ENCODE peak calls at places on chromosomes 5 and 9, in ten cellular contexts. One of them, this sample, is unnamed.

GRCh38 chr9:33166263-33167083 is 663 bp downstream of the B4GALT1 start:
- DNase-seq in stomach: peak
- DNase-seq in breast epithelium: peak
- DNase-seq in HCT116: no peak
- DNase-seq in transverse colon: peak
- DNase-seq in H1: no peak
- DNase-seq in upper lobe of left lung: peak
- DNase-seq in SK-N-SH: peak
- DNase-seq in K562: peak
- DNase-seq in SK-N-MC: no peak
- DNase-seq in this sample: no peak

GRCh38 chr5:24067208-24067607 is 559.8 kb downstream of the PRDM9 start:
- DNase-seq in stomach: no peak
- DNase-seq in breast epithelium: no peak
- DNase-seq in HCT116: no peak
- DNase-seq in transverse colon: no peak
- DNase-seq in H1: no peak
- DNase-seq in upper lobe of left lung: no peak
- DNase-seq in SK-N-SH: no peak
- DNase-seq in K562: no peak
- DNase-seq in SK-N-MC: no peak
- DNase-seq in this sample: no peak

GRCh38 chr5:94181940-94182339 is 436.5 kb downstream of the KIAA0825 start:
- DNase-seq in stomach: no peak
- DNase-seq in breast epithelium: no peak
- DNase-seq in HCT116: peak
- DNase-seq in transverse colon: no peak
- DNase-seq in H1: no peak
- DNase-seq in upper lobe of left lung: no peak
- DNase-seq in SK-N-SH: no peak
- DNase-seq in K562: no peak
- DNase-seq in SK-N-MC: no peak
- DNase-seq in this sample: no peak

GRCh38 chr5:129155876-129156275 is 61.3 kb downstream of the ISOC1 start:
- DNase-seq in stomach: no peak
- DNase-seq in breast epithelium: no peak
- DNase-seq in HCT116: no peak
- DNase-seq in transverse colon: no peak
- DNase-seq in H1: no peak
- DNase-seq in upper lobe of left lung: no peak
- DNase-seq in SK-N-SH: no peak
- DNase-seq in K562: no peak
- DNase-seq in SK-N-MC: no peak
- DNase-seq in this sample: no peak

GRCh38 chr5:73818357-73818756 is 192.4 kb downstream of the ARHGEF28 start:
- DNase-seq in stomach: no peak
- DNase-seq in breast epithelium: no peak
- DNase-seq in HCT116: no peak
- DNase-seq in transverse colon: no peak
- DNase-seq in H1: no peak
- DNase-seq in upper lobe of left lung: no peak
- DNase-seq in SK-N-SH: no peak
- DNase-seq in K562: no peak
- DNase-seq in SK-N-MC: no peak
- DNase-seq in this sample: no peak

GRCh38 chr9:16401720-16402119 is 468.8 kb downstream of the BNC2 start:
- DNase-seq in stomach: no peak
- DNase-seq in breast epithelium: no peak
- DNase-seq in HCT116: no peak
- DNase-seq in transverse colon: no peak
- DNase-seq in H1: no peak
- DNase-seq in upper lobe of left lung: no peak
- DNase-seq in SK-N-SH: no peak
- DNase-seq in K562: no peak
- DNase-seq in SK-N-MC: peak
- DNase-seq in this sample: no peak

GRCh38 chr9:106886111-106887046 is 23.4 kb downstream of the ZNF462 start:
- DNase-seq in stomach: no peak
- DNase-seq in breast epithelium: no peak
- DNase-seq in HCT116: no peak
- DNase-seq in transverse colon: no peak
- DNase-seq in H1: no peak
- DNase-seq in upper lobe of left lung: no peak
- DNase-seq in SK-N-SH: no peak
- DNase-seq in K562: no peak
- DNase-seq in SK-N-MC: no peak
- DNase-seq in this sample: no peak

GRCh38 chr5:38509185-38509584 is 47.3 kb downstream of the LIFR start:
- DNase-seq in stomach: no peak
- DNase-seq in breast epithelium: no peak
- DNase-seq in HCT116: no peak
- DNase-seq in transverse colon: no peak
- DNase-seq in H1: no peak
- DNase-seq in upper lobe of left lung: no peak
- DNase-seq in SK-N-SH: no peak
- DNase-seq in K562: no peak
- DNase-seq in SK-N-MC: no peak
- DNase-seq in this sample: no peak

GRCh38 chr5:136080483-136081180 is 51.8 kb downstream of the TGFBI start:
- DNase-seq in stomach: peak
- DNase-seq in breast epithelium: peak
- DNase-seq in HCT116: peak
- DNase-seq in transverse colon: peak
- DNase-seq in H1: peak
- DNase-seq in upper lobe of left lung: peak
- DNase-seq in SK-N-SH: no peak
- DNase-seq in K562: peak
- DNase-seq in SK-N-MC: no peak
- DNase-seq in this sample: peak

DNA sequence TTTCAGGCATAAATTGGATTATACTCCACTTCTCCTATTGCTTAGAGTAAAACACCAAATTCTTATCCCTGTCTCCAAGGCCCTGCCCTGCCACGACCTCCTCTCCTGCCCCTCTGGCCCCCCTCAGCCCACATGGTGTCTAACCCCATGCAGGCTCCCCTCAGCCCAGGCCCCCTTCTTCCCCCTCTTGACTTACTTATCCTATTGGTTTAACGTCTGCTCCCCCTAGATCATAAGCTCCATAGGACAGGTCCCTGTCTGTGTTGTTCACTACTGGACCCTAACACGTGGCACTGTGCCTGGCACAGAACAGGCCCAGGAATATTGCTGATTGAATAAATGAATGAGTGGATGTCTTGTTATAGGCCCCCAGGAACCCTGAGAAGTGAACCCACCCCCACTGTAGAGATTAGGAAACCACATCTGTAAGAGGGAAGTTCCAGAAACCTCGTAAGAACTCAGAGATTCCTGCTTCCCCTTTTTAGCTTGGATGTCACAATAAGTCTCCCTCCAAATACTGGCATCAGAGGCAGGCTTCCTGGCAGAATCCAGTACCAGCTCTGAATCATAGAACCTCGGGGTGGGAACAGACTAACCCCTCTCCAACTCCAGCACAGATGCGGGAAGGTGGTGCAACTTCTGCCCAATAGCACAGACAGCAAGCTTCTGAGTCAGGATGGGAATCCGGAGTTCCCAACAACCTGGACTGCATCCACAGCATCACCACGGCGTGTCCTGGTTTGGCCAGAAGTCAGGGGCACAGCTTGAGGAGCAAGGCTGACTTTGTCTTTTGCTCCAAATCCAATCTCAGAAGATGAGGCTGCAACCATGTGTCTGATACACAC is 31.5 kb downstream of the HRH2 start:
- DNase-seq in stomach: no peak
- DNase-seq in breast epithelium: no peak
- DNase-seq in HCT116: no peak
- DNase-seq in transverse colon: peak
- DNase-seq in H1: no peak
- DNase-seq in upper lobe of left lung: peak
- DNase-seq in SK-N-SH: no peak
- DNase-seq in K562: no peak
- DNase-seq in SK-N-MC: no peak
- DNase-seq in this sample: no peak
- TF ChIP-seq POLR2AphosphoS5 in stomach: peak
- TF ChIP-seq POLR2AphosphoS5 in breast epithelium: no peak
- TF ChIP-seq POLR2AphosphoS5 in HCT116: no peak
- TF ChIP-seq POLR2AphosphoS5 in transverse colon: no peak
- TF ChIP-seq POLR2AphosphoS5 in H1: no peak
- TF ChIP-seq POLR2AphosphoS5 in upper lobe of left lung: peak
- TF ChIP-seq POLR2AphosphoS5 in SK-N-SH: no peak
- TF ChIP-seq POLR2AphosphoS5 in K562: no peak
- TF ChIP-seq POLR2AphosphoS5 in SK-N-MC: no peak
- TF ChIP-seq POLR2AphosphoS5 in this sample: no peak

DNA sequence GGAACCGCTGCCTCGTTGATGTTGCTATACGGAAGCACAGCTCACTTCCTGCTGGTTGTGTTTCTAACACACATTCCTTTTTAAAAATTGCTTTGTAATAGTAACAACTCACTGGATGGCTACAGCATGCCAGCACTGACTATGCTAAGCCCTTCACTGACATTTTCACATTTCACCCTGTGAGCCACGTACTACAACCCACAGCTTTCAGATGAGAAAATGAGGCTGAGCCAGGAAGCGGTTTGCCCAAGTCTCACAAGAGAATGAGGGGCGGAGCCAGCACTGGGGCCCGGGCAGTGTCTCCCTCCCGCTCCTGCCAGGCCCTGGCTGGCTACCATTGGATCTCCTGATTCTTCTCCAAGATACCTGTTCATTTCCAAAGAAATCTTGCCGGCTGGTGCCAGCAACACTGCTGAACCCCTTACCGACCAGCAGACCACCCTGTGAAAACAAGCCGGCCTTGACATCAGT is 38.3 kb downstream of the FAM78A start:
- DNase-seq in stomach: peak
- DNase-seq in breast epithelium: peak
- DNase-seq in HCT116: no peak
- DNase-seq in transverse colon: peak
- DNase-seq in H1: no peak
- DNase-seq in upper lobe of left lung: peak
- DNase-seq in SK-N-SH: no peak
- DNase-seq in K562: no peak
- DNase-seq in SK-N-MC: no peak
- DNase-seq in this sample: peak
- TF ChIP-seq POLR2AphosphoS5 in stomach: no peak
- TF ChIP-seq POLR2AphosphoS5 in breast epithelium: no peak
- TF ChIP-seq POLR2AphosphoS5 in HCT116: no peak
- TF ChIP-seq POLR2AphosphoS5 in transverse colon: no peak
- TF ChIP-seq POLR2AphosphoS5 in H1: no peak
- TF ChIP-seq POLR2AphosphoS5 in upper lobe of left lung: peak
- TF ChIP-seq POLR2AphosphoS5 in SK-N-SH: no peak
- TF ChIP-seq POLR2AphosphoS5 in K562: no peak
- TF ChIP-seq POLR2AphosphoS5 in SK-N-MC: no peak
- TF ChIP-seq POLR2AphosphoS5 in this sample: peak

GRCh38 chr5:150082364-150082763 is 4.0 kb downstream of the CSF1R start:
- DNase-seq in stomach: peak
- DNase-seq in breast epithelium: no peak
- DNase-seq in HCT116: no peak
- DNase-seq in transverse colon: no peak
- DNase-seq in H1: no peak
- DNase-seq in upper lobe of left lung: no peak
- DNase-seq in SK-N-SH: no peak
- DNase-seq in K562: no peak
- DNase-seq in SK-N-MC: no peak
- DNase-seq in this sample: no peak
- TF ChIP-seq POLR2AphosphoS5 in stomach: no peak
- TF ChIP-seq POLR2AphosphoS5 in breast epithelium: no peak
- TF ChIP-seq POLR2AphosphoS5 in HCT116: no peak
- TF ChIP-seq POLR2AphosphoS5 in transverse colon: no peak
- TF ChIP-seq POLR2AphosphoS5 in H1: no peak
- TF ChIP-seq POLR2AphosphoS5 in upper lobe of left lung: no peak
- TF ChIP-seq POLR2AphosphoS5 in SK-N-SH: no peak
- TF ChIP-seq POLR2AphosphoS5 in K562: no peak
- TF ChIP-seq POLR2AphosphoS5 in SK-N-MC: no peak
- TF ChIP-seq POLR2AphosphoS5 in this sample: no peak

DNA sequence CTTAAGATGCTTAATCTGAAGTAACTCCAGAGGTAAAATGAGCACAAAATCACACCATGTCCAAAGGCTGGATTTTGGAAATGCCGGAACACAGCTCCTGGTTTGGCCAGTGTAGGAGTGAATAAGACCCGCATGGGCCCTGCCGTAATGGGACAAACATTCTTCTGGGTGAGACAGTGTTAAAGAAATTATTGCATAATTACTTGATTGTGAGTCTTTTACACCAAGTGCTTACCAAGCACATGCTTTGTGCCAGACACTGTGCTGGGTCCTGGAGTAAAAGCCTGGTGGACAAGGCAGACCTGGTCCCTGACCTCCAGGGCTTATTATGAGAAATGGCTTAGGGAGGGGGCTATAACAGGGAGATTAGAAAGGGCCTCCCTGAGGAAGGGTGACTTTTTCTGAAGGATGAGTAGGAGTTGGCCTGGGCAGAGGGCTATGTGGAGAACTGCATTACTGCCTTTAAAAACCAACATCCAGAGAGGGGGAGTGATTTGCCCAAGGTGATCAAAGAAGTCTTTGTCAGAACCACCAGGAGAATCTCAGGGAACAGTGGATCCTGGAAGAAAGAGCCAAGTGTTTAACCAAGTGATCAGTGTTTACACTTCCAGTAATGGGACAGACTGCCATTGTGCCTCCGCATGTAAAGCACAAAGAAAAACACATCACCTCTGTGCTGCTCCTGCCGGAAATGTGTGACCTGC is 3.5 kb downstream of the PDE6A start:
- DNase-seq in stomach: no peak
- DNase-seq in breast epithelium: peak
- DNase-seq in HCT116: no peak
- DNase-seq in transverse colon: no peak
- DNase-seq in H1: no peak
- DNase-seq in upper lobe of left lung: no peak
- DNase-seq in SK-N-SH: no peak
- DNase-seq in K562: no peak
- DNase-seq in SK-N-MC: no peak
- DNase-seq in this sample: no peak
- TF ChIP-seq POLR2AphosphoS5 in stomach: no peak
- TF ChIP-seq POLR2AphosphoS5 in breast epithelium: no peak
- TF ChIP-seq POLR2AphosphoS5 in HCT116: no peak
- TF ChIP-seq POLR2AphosphoS5 in transverse colon: no peak
- TF ChIP-seq POLR2AphosphoS5 in H1: no peak
- TF ChIP-seq POLR2AphosphoS5 in upper lobe of left lung: no peak
- TF ChIP-seq POLR2AphosphoS5 in SK-N-SH: no peak
- TF ChIP-seq POLR2AphosphoS5 in K562: no peak
- TF ChIP-seq POLR2AphosphoS5 in SK-N-MC: no peak
- TF ChIP-seq POLR2AphosphoS5 in this sample: no peak

GRCh38 chr9:94945191-94946144 is 219.0 kb downstream of the AOPEP start:
- DNase-seq in stomach: no peak
- DNase-seq in breast epithelium: no peak
- DNase-seq in HCT116: no peak
- DNase-seq in transverse colon: peak
- DNase-seq in H1: no peak
- DNase-seq in upper lobe of left lung: no peak
- DNase-seq in SK-N-SH: no peak
- DNase-seq in K562: no peak
- DNase-seq in SK-N-MC: no peak
- DNase-seq in this sample: no peak
- TF ChIP-seq POLR2AphosphoS5 in stomach: peak
- TF ChIP-seq POLR2AphosphoS5 in breast epithelium: peak
- TF ChIP-seq POLR2AphosphoS5 in HCT116: no peak
- TF ChIP-seq POLR2AphosphoS5 in transverse colon: no peak
- TF ChIP-seq POLR2AphosphoS5 in H1: no peak
- TF ChIP-seq POLR2AphosphoS5 in upper lobe of left lung: no peak
- TF ChIP-seq POLR2AphosphoS5 in SK-N-SH: no peak
- TF ChIP-seq POLR2AphosphoS5 in K562: no peak
- TF ChIP-seq POLR2AphosphoS5 in SK-N-MC: no peak
- TF ChIP-seq POLR2AphosphoS5 in this sample: no peak

This sample was measured in GM12891.